ENCODE peak calls at places on chromosomes 13 and 19, in ten cellular contexts. E is heart left ventricle, W is transverse colon, F is breast epithelium, A is adrenal gland, M is body of pancreas, H is right lobe of liver, T is stomach, D is prostate gland, Q is uterus. N is an unnamed sample.

GRCh38 chr13:91017031-91017668 is 330.3 kb upstream of the MIR17HG start:
- DNase-seq in E (no peak), W (no peak), F (no peak), A (peak; percentile 22), M (peak; percentile 57), H (peak; percentile 19), T (peak; percentile 28), D (no peak), Q (no peak), N (no peak)

GRCh38 chr13:40115456-40115855 is 460.0 kb downstream of the COG6 start:
- DNase-seq in E (no peak), W (no peak), F (no peak), A (no peak), M (no peak), H (no peak), T (no peak), D (no peak), Q (no peak), N (no peak)

GRCh38 chr13:110957931-110958330 is 43.1 kb upstream of the ANKRD10 start:
- DNase-seq in E (no peak), W (no peak), F (no peak), A (no peak), M (no peak), H (no peak), T (no peak), D (no peak), Q (no peak), N (no peak)

GRCh38 chr13:58119351-58119750 is 487.8 kb downstream of the PCDH17 start:
- DNase-seq in E (no peak), W (no peak), F (no peak), A (no peak), M (no peak), H (no peak), T (no peak), D (no peak), Q (no peak), N (no peak)

GRCh38 chr19:30942636-30943035 is 406.6 kb downstream of the TSHZ3 start:
- DNase-seq in E (no peak), W (no peak), F (no peak), A (no peak), M (no peak), H (no peak), T (no peak), D (no peak), Q (no peak), N (no peak)

GRCh38 chr19:40716031-40716654 is 543 bp downstream of the COQ8B start:
- DNase-seq in E (no peak), W (no peak), F (peak; percentile 61), A (peak; percentile 87), M (peak; percentile 47), H (no peak), T (no peak), D (peak; percentile 46), Q (no peak), N (peak; percentile 61)

GRCh38 chr19:31140717-31141116 is 208.5 kb downstream of the TSHZ3 start:
- DNase-seq in E (no peak), W (no peak), F (no peak), A (no peak), M (no peak), H (no peak), T (no peak), D (no peak), Q (no peak), N (no peak)

GRCh38 chr13:23828866-23829265 is 60.3 kb downstream of the MIPEP start:
- DNase-seq in E (no peak), W (no peak), F (no peak), A (no peak), M (no peak), H (no peak), T (no peak), D (no peak), Q (no peak), N (no peak)

GRCh38 chr19:14059093-14059480 is 2.8 kb downstream of the PALM3 start:
- DNase-seq in E (no peak), W (peak; percentile 28), F (no peak), A (no peak), M (no peak), H (no peak), T (peak; percentile 34), D (no peak), Q (no peak), N (no peak)

GRCh38 chr13:42381165-42381425 is 109.1 kb downstream of the AKAP11 start:
- DNase-seq in E (no peak), W (no peak), F (no peak), A (no peak), M (no peak), H (no peak), T (no peak), D (no peak), Q (no peak), N (no peak)

GRCh38 chr13:42377640-42378382 is 105.9 kb downstream of the AKAP11 start:
- DNase-seq in E (no peak), W (no peak), F (no peak), A (no peak), M (no peak), H (no peak), T (no peak), D (no peak), Q (no peak), N (no peak)

GRCh38 chr13:42379241-42379640 is 107.3 kb downstream of the AKAP11 start:
- DNase-seq in E (no peak), W (no peak), F (no peak), A (no peak), M (no peak), H (no peak), T (no peak), D (no peak), Q (no peak), N (no peak)

GRCh38 chr13:42380420-42381164 is 108.6 kb downstream of the AKAP11 start:
- DNase-seq in E (no peak), W (no peak), F (no peak), A (no peak), M (no peak), H (no peak), T (no peak), D (no peak), Q (no peak), N (no peak)

DNA sequence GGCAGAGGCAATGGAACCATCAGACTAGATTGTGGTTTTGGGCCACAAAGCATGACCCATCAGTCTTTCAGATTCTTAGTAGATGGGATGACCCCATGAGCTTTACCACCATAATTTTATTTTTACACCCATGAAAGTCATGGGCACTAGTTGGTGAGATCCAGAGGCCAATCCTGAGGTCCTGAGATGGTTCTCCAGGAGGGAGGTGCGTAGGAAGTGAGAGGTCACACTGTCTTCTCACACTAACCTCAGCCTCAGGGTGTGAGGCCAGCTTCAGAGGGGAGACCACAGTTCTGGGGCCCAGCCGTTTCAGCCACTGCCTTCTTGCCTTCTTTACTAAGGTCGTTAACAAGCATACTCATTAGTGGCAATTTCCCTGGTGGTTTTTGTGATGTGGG is 106.4 kb downstream of the AKAP11 start:
- DNase-seq in E (no peak), W (no peak), F (no peak), A (no peak), M (no peak), H (no peak), T (no peak), D (no peak), Q (no peak), N (no peak)
- TF ChIP-seq POLR2A in E (no peak), W (no peak), F (no peak), A (no peak), M (no peak), H (no peak), T (no peak), D (no peak), Q (no peak), N (no peak)

GRCh38 chr19:28424041-28424440 is 788.9 kb downstream of the UQCRFS1 start:
- DNase-seq in E (no peak), W (no peak), F (no peak), A (no peak), M (no peak), H (no peak), T (no peak), D (no peak), Q (no peak), N (no peak)
- H3K4me3 ChIP-seq in E (no peak overlapping the region), W (no peak overlapping the region), F (no peak overlapping the region), A (no peak overlapping the region), M (no peak overlapping the region), H (no peak overlapping the region), T (no peak overlapping the region), D (no peak overlapping the region), Q (no peak overlapping the region), N (no peak overlapping the region)

DNA sequence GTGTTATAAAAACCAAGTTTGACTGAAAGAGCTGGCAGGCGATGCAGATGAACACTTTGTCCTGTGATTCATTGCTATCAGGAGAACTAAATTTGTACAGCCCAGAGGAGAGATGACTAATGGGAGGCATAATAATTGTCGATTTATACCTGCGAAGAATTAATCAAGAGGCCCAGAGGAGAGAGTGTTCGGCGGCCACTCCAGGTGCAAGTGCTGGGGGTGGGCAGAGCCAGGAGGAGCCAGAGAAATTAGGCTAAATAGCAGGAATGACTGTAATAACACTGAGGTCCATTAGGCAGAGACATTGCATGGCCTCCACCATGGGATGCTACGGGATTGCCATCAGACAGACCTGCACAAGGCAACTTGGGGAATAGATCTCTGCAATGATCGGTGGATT is 107.7 kb upstream of the UQCRFS1 start:
- DNase-seq in E (no peak), W (no peak), F (no peak), A (no peak), M (no peak), H (no peak), T (no peak), D (no peak), Q (no peak), N (no peak)
- H3K27ac ChIP-seq in E (no peak overlapping the region), W (no peak overlapping the region), F (no peak overlapping the region), A (no peak overlapping the region), M (no peak overlapping the region), H (no peak overlapping the region), T (no peak overlapping the region), D (no peak overlapping the region), Q (no peak overlapping the region), N (no peak overlapping the region)

DNA sequence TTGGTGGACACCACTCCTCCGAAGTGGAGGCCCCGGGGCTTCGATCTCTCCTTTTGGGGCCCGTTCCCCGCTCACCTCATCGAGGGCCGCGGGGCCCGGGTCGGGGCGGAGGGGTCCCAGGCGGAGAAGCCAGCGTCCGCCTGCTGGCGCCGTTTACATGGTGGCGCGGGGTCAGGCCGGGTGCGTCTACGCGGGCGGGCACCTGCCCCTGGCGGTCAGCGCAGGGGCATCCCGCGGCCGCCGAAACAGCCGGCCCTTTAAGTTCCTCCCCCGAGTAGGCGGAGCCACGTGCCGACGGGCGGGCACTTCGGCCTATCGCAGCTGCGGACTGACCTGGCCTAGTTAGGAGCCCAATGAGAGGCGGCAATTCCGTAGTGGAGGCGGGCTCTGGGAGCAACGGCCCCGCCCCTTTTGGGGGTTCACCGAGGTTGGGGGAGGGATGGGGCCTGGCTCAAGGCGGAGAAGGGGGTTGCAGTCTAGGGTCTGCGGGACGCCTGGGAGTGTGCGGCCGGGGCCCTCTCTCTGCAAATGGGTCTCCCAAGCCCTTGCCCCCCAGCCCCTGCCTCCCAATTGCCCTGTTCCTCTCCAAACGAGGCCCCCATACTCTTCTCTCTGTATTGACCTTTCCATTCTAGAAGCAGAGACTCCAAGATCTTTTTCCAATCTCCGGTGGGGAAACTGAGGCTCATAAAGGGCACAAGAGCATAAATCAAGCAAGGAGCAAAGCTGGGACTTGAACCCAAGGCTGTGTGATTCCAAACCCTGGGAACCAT is at the start of gene ABHD8:
- DNase-seq in E (peak; percentile 98), W (peak; percentile 98), F (peak; percentile 96), A (peak; percentile 98), M (peak; percentile 97), H (peak; percentile 97), T (peak; percentile 97), D (peak; percentile 96), Q (peak; percentile 98), N (peak; percentile 92)
- TF ChIP-seq POLR2A in E (no peak), W (no peak), F (peak; percentile 25), A (peak; percentile 48), M (peak; percentile 50), H (peak; percentile 71), T (no peak), D (peak; percentile 85), Q (peak; percentile 67), N (peak; percentile 77)

N was measured in tibial nerve.